ENCODE peak calls at places on chromosomes 7 and 10, in four cellular contexts. Y, N, M and V are unnamed samples.

GRCh38 chr10:77431209-77431611 is 206.4 kb downstream of the KCNMA1 start:
- DNase-seq in N (no peak), M (no peak), Y (no peak), V (no peak)

GRCh38 chr10:22345301-22346086 is at the start of gene SPAG6:
- DNase-seq in M (peak; percentile 76), Y (no peak), N (no peak), V (no peak)

GRCh38 chr10:34664706-34665105 is 150.4 kb downstream of the PARD3 start:
- DNase-seq in Y (no peak), N (no peak), M (no peak), V (no peak)

GRCh38 chr7:148044173-148044572 is 546.4 kb upstream of the C7orf33 start:
- DNase-seq in N (no peak), Y (no peak), M (no peak), V (no peak)

GRCh38 chr10:7243873-7244272 is 167.0 kb downstream of the SFMBT2 start:
- DNase-seq in N (no peak), M (no peak), Y (no peak), V (no peak)

GRCh38 chr10:6543431-6544005 is 36.6 kb downstream of the PRKCQ start:
- DNase-seq in Y (no peak), M (no peak), N (no peak), V (no peak)

GRCh38 chr10:70106958-70107791 is 25.4 kb downstream of the AIFM2 start:
- DNase-seq in N (no peak), Y (no peak), M (peak; percentile 73), V (no peak)

GRCh38 chr10:91536101-91536500 is 96.8 kb downstream of the PPP1R3C start:
- DNase-seq in M (no peak), N (no peak), Y (peak; percentile 97), V (no peak)

GRCh38 chr7:29109815-29110385 is 36.4 kb downstream of the CPVL start:
- DNase-seq in Y (no peak), N (no peak), M (no peak), V (no peak)

GRCh38 chr10:129964611-129965417 is 740 bp upstream of the EBF3 start:
- DNase-seq in M (no peak), Y (no peak), N (no peak), V (no peak)

GRCh38 chr10:6269953-6270867 is 67.5 kb downstream of the PFKFB3 start:
- DNase-seq in M (no peak), Y (no peak), N (no peak), V (no peak)

GRCh38 chr10:120221873-120222485 is 235.0 kb upstream of the PLPP4 start:
- DNase-seq in M (peak; percentile 63), Y (peak; percentile 70), N (no peak), V (peak; percentile 82)

GRCh38 chr7:134690016-134690415 is 43.4 kb downstream of the BPGM start:
- DNase-seq in Y (peak; percentile 90), M (no peak), N (no peak), V (peak; percentile 76)

GRCh38 chr7:27917119-27917518 is 177.2 kb downstream of the TAX1BP1 start:
- DNase-seq in M (no peak), N (no peak), Y (no peak), V (no peak)

GRCh38 chr10:123972481-123973401 is 81.1 kb upstream of the CPXM2 start:
- DNase-seq in M (peak; percentile 52), N (no peak), Y (no peak), V (no peak)

GRCh38 chr7:47669178-47669878 is 87.4 kb upstream of the TNS3 start:
- DNase-seq in M (no peak), Y (peak; percentile 96), N (peak; percentile 14), V (peak; percentile 93)

GRCh38 chr10:131698232-131698631 is 202.6 kb upstream of the PPP2R2D start:
- DNase-seq in Y (no peak), M (no peak), N (no peak), V (no peak)

GRCh38 chr7:86961686-86962085 is 97.8 kb downstream of the ELAPOR2 start:
- DNase-seq in N (no peak), M (no peak), Y (peak; percentile 29), V (no peak)

GRCh38 chr10:15346440-15347141 is 24.5 kb downstream of the FAM171A1 start:
- DNase-seq in Y (peak; percentile 87), N (no peak), M (no peak), V (peak; percentile 23)

GRCh38 chr7:40057292-40057691 is 77.1 kb downstream of the MPLKIP start:
- DNase-seq in N (no peak), Y (peak; percentile 62), M (no peak), V (peak; percentile 6)

GRCh38 chr10:3776796-3777571 is 8.0 kb downstream of the KLF6 start:
- DNase-seq in Y (peak; percentile 98), N (no peak), M (no peak), V (peak; percentile 91)

GRCh38 chr10:33735463-33735862 is 401.0 kb upstream of the NRP1 start:
- DNase-seq in Y (peak; percentile 10), N (no peak), M (no peak), V (peak; percentile 42)

GRCh38 chr7:149257146-149257545 is 4.8 kb upstream of the ZNF783 start:
- DNase-seq in N (no peak), Y (no peak), M (no peak), V (peak; percentile 62)

GRCh38 chr10:103542764-103543616 is 49.5 kb downstream of the NEURL1 start:
- DNase-seq in M (no peak), N (no peak), Y (peak; percentile 61), V (peak; percentile 49)

GRCh38 chr7:152335900-152336571 is 99.8 kb downstream of the KMT2C start:
- DNase-seq in N (no peak), M (no peak), Y (peak; percentile 32), V (no peak)

GRCh38 chr10:4059471-4060138 is 274.6 kb upstream of the KLF6 start:
- DNase-seq in Y (no peak), N (no peak), M (no peak), V (no peak)

GRCh38 chr10:100637785-100638184 is 102.0 kb downstream of the HIF1AN start:
- DNase-seq in N (no peak), Y (no peak), M (peak; percentile 83), V (peak; percentile 16)
- TF ChIP-seq CTCF in N (no peak), Y (peak; percentile 33), M (peak; percentile 76), V (peak; percentile 74)

GRCh38 chr7:26369519-26370385 is 78.1 kb downstream of the SNX10 start:
- DNase-seq in N (no peak), Y (peak; percentile 60), M (peak; percentile 53), V (peak; percentile 49)

GRCh38 chr7:26367219-26367711 is 75.6 kb downstream of the SNX10 start:
- DNase-seq in Y (no peak), N (no peak), M (no peak), V (no peak)

GRCh38 chr7:26365077-26365896 is 73.6 kb downstream of the SNX10 start:
- DNase-seq in M (peak; percentile 49), Y (peak; percentile 86), N (no peak), V (peak; percentile 71)

GRCh38 chr7:26365897-26366267 is 74.2 kb downstream of the SNX10 start:
- DNase-seq in N (no peak), M (no peak), Y (no peak), V (no peak)

DNA sequence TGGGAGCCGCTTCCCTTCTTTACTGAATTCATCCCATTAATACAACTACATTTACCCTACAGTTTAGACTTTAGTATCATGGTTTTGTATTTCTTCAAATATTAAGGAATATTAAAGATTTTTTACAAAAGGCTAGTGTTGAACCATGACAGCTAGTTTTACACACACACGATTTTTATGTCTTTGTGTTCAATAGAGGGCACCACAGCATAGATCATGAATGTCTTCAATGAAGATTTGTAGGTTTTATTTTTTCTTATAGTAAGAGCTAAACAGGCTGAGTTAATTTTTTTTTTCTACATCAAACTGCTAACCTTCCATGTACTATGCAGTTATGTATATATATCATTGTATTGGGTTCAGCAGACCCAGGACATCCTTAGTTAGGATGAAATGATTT is 76.9 kb downstream of the SNX10 start:
- DNase-seq in N (no peak), M (no peak), Y (peak; percentile 17), V (peak; percentile 10)
- TF ChIP-seq CTCF in N (no peak), M (no peak), Y (no peak), V (no peak)

GRCh38 chr10:128281343-128281742 is 155.1 kb upstream of the MKI67 start:
- DNase-seq in M (no peak), Y (no peak), N (no peak), V (no peak)

GRCh38 chr10:128275405-128275804 is 149.2 kb upstream of the MKI67 start:
- DNase-seq in N (no peak), M (no peak), Y (no peak), V (no peak)

GRCh38 chr10:128277267-128277666 is 151.0 kb upstream of the MKI67 start:
- DNase-seq in Y (no peak), N (no peak), M (no peak), V (no peak)

GRCh38 chr10:128278362-128278761 is 152.1 kb upstream of the MKI67 start:
- DNase-seq in Y (no peak), N (no peak), M (no peak), V (no peak)

GRCh38 chr10:128280271-128280670 is 154.0 kb upstream of the MKI67 start:
- DNase-seq in M (no peak), Y (no peak), N (no peak), V (no peak)
- TF ChIP-seq CTCF in M (no peak), Y (no peak), N (no peak), V (no peak)

GRCh38 chr7:220151-220841 is 27.9 kb downstream of the FAM20C start:
- DNase-seq in M (peak; percentile 23), N (no peak), Y (no peak), V (peak; percentile 60)
- TF ChIP-seq CTCF in M (no peak), N (no peak), Y (no peak), V (peak; percentile 76)

DNA sequence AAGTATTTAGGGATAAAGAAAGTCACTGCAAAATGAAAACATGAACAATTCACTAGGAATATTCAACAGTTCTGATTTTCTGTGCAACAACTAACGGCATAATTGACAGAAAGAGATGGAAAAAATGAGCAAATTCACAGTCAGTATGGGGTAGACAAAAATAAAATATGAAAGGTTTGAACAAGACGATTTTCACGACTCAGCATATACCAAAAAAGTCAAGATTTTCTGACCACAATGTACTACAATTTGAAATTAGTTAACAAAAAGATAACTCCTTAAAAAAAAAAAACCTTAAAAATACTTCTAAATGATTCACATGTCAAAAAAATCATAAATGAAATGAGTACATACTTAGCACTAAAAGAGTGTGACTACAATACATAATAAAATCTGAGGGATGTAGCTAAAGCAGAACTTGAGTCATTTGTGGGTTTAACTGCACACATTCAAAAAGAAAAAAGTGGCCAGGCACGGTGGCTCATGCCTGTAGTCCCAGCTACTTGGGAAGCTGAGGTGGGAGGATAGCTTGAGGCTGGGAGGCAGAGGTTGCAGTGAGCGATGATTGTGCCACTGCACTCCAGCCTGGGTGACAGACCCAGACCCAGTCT is 22.6 kb upstream of the MTURN start:
- DNase-seq in Y (no peak), M (no peak), N (no peak), V (no peak)
- TF ChIP-seq CTCF in Y (no peak), M (no peak), N (no peak), V (no peak)

GRCh38 chr10:83373659-83374058 is 765.6 kb upstream of the GHITM start:
- DNase-seq in Y (no peak), M (peak; percentile 16), N (no peak), V (no peak)
- TF ChIP-seq CTCF in Y (no peak), M (peak; percentile 51), N (peak; percentile 33), V (peak; percentile 21)

GRCh38 chr10:83991986-83992753 is 147.1 kb upstream of the GHITM start:
- DNase-seq in M (peak; percentile 64), Y (no peak), N (no peak), V (no peak)
- TF ChIP-seq CTCF in M (peak; percentile 17), Y (no peak), N (no peak), V (peak; percentile 19)

GRCh38 chr7:25820432-25821040 is 331.5 kb upstream of the NFE2L3 start:
- DNase-seq in M (peak; percentile 26), Y (peak; percentile 16), N (no peak), V (no peak)
- TF ChIP-seq CTCF in M (peak; percentile 78), Y (peak; percentile 53), N (no peak), V (peak; percentile 67)